ENCODE peak calls at places on chromosomes 12 and 14, in six cellular contexts. Q is HCT116, S is H1, G is K562, Y is HepG2, K is GM12878. D is an unnamed sample.

GRCh38 chr14:36449903-36450302 is 70.1 kb downstream of the NKX2-1 start:
- DNase-seq in Q (no peak), S (no peak), G (no peak), Y (no peak), K (no peak), D (no peak)

GRCh38 chr12:26833692-26834168 is 736 bp upstream of the ITPR2 start:
- DNase-seq in Q (no peak), S (no peak), G (peak; percentile 21), Y (no peak), K (no peak), D (peak; percentile 46)

GRCh38 chr12:79547735-79548347 is 142.9 kb downstream of the PAWR start:
- DNase-seq in Q (peak; percentile 34), S (peak; percentile 46), G (peak; percentile 11), Y (peak; percentile 91), K (peak; percentile 9), D (peak; percentile 95)

GRCh38 chr14:88572117-88572516 is 9.3 kb downstream of the ZC3H14 start:
- DNase-seq in Q (no peak), S (no peak), G (no peak), Y (no peak), K (no peak), D (no peak)

GRCh38 chr12:26863515-26863914 is 30.5 kb upstream of the ITPR2 start:
- DNase-seq in Q (peak; percentile 23), S (no peak), G (no peak), Y (no peak), K (no peak), D (peak; percentile 40)

GRCh38 chr14:31057701-31058364 is 31.7 kb upstream of the STRN3 start:
- DNase-seq in Q (no peak), S (no peak), G (no peak), Y (no peak), K (no peak), D (no peak)

GRCh38 chr12:109818900-109819500 is 14.2 kb downstream of the TRPV4 start:
- DNase-seq in Q (no peak), S (no peak), G (no peak), Y (peak; percentile 37), K (no peak), D (no peak)

GRCh38 chr14:105205718-105206208 is 24.7 kb upstream of the NUDT14 start:
- DNase-seq in Q (no peak), S (no peak), G (no peak), Y (no peak), K (no peak), D (no peak)

GRCh38 chr14:75283884-75284563 is 5.4 kb downstream of the FOS start:
- DNase-seq in Q (no peak), S (no peak), G (peak; percentile 22), Y (peak; percentile 44), K (no peak), D (no peak)

GRCh38 chr12:28189774-28190320 is 409 bp upstream of the CCDC91 start:
- DNase-seq in Q (no peak), S (no peak), G (no peak), Y (no peak), K (no peak), D (no peak)

GRCh38 chr12:51886021-51886710 is 1.7 kb upstream of the ANKRD33 start:
- DNase-seq in Q (no peak), S (no peak), G (no peak), Y (peak; percentile 56), K (no peak), D (peak; percentile 98)

GRCh38 chr14:69695664-69696527 is 71.0 kb upstream of the SRSF5 start:
- DNase-seq in Q (no peak), S (no peak), G (no peak), Y (no peak), K (no peak), D (peak; percentile 79)

GRCh38 chr14:92503756-92504491 is 9.7 kb upstream of the RIN3 start:
- DNase-seq in Q (peak; percentile 88), S (no peak), G (no peak), Y (peak; percentile 94), K (no peak), D (peak; percentile 16)

GRCh38 chr12:2877959-2878732 is 1.1 kb downstream of the RHNO1 start:
- DNase-seq in Q (no peak), S (no peak), G (no peak), Y (no peak), K (no peak), D (peak; percentile 42)

GRCh38 chr14:64279719-64280668 is 14.2 kb downstream of the ESR2 start:
- DNase-seq in Q (no peak), S (no peak), G (peak; percentile 14), Y (no peak), K (no peak), D (peak; percentile 92)

GRCh38 chr12:78232756-78233155 is 402.1 kb downstream of the NAV3 start:
- DNase-seq in Q (no peak), S (no peak), G (no peak), Y (no peak), K (no peak), D (no peak)

GRCh38 chr14:49972199-49972671 is 79.4 kb downstream of the ARF6 start:
- DNase-seq in Q (no peak), S (no peak), G (no peak), Y (no peak), K (no peak), D (peak; percentile 90)

GRCh38 chr12:110581951-110582285 is 1.2 kb downstream of the PPTC7 start:
- DNase-seq in Q (no peak), S (no peak), G (no peak), Y (no peak), K (no peak), D (no peak)

GRCh38 chr14:64680013-64680674 is 24.1 kb upstream of the PLEKHG3 start:
- DNase-seq in Q (no peak), S (no peak), G (no peak), Y (no peak), K (no peak), D (no peak)

GRCh38 chr12:40192704-40193255 is 32.0 kb upstream of the LRRK2 start:
- DNase-seq in Q (no peak), S (no peak), G (no peak), Y (no peak), K (peak; percentile 86), D (peak; percentile 38)

GRCh38 chr12:86801439-86801838 is 545.2 kb upstream of the MGAT4C start:
- DNase-seq in Q (peak; percentile 18), S (no peak), G (no peak), Y (no peak), K (no peak), D (no peak)

GRCh38 chr12:30427555-30427954 is 268.1 kb downstream of the IPO8 start:
- DNase-seq in Q (no peak), S (no peak), G (no peak), Y (no peak), K (no peak), D (no peak)

GRCh38 chr12:89084751-89085150 is 267.6 kb downstream of the DUSP6 start:
- DNase-seq in Q (no peak), S (no peak), G (no peak), Y (no peak), K (no peak), D (peak; percentile 56)

GRCh38 chr12:89977356-89978185 is 268.9 kb upstream of the ATP2B1 start:
- DNase-seq in Q (no peak), S (no peak), G (no peak), Y (no peak), K (no peak), D (no peak)

GRCh38 chr14:64303471-64303917 is 9.3 kb upstream of the ESR2 start:
- DNase-seq in Q (peak; percentile 74), S (peak; percentile 36), G (peak; percentile 45), Y (peak; percentile 63), K (peak; percentile 28), D (peak; percentile 71)

DNA sequence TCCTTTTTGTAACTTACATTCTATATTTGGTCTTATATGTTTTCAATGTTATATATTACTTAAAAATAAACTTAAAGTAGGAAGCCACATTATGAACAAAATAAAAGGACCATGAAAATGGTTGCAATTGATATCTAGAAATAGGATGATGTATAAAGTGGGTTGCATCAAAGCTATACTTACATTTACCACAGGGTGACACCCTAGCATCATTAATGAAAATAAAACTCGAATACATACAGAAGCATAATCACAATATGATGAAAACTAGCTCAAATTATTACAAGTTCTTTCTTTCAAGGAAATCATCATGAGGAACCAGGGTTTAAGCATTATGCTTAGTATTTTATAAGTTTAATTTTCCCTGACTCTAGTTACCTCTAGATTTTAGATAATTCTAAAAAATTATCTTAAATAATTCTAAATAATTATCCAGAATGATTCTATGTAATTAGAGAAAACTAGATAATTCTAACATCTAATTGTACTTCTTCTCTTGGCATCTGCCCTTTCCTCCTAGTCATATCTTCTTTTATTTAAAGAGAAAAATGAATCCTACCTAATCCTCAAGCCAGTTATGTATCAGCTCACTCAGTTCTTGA is 31.2 kb downstream of the TAS2R7 start:
- DNase-seq in Q (peak; percentile 26), S (no peak), G (peak; percentile 5), Y (peak; percentile 24), K (no peak), D (peak; percentile 69)
- H3K27me3 ChIP-seq in Q (peaks cover 29% of the 10 kb centered on the region), S (no peaks in the 10 kb centered on the region), G (no peaks in the 10 kb centered on the region), Y (no peaks in the 10 kb centered on the region), K (no peaks in the 10 kb centered on the region), D (peaks cover 49% of the 10 kb centered on the region)

DNA sequence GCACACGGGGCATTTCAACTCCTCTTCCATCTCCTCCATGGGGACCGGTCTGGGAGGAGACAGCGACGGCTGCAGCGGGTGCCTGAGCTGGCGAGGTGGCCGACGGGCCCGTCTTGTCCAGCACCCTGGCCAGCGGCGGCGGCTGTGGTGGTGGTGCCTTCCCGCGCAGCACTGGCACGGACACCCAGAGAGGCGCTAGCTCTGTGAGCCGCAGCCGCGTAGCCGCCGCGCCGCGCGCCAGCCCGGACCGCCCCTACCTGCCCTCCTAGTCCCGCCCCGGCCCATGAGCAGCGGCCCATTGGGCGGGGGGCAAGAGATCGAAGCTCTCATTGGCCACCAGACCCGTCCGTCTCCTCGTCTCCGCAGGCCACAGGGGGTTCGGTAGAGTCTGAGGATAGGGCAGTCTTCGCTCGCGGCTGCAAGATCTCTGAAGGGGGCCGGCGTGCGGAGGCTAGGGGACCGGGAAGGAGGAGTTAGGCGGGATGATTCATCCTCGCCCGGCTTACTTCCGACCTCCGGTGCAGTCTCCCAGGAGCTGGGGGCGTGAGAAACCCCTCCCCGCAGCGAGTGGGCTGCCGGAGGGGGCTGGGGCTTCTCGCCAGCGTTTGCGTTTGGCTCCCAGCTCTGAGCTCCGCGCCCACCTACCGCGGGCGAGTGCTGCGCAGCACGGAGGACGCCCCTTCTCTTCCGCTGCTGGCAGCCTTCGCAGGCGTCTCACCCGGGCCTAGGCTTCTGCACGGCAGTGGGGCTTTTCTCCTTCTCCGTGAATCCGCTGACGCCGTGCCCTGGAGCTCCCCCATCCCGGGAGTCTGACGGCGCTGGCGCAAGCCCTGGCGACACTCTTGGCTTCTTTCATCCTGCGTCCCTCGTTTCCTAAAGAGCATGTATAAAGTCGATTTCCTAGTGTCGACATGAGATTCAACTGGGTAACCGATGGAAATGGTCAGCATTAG is at the start of gene TRIM9:
- DNase-seq in Q (peak; percentile 95), S (peak; percentile 98), G (peak; percentile 13), Y (peak; percentile 81), K (peak; percentile 64), D (peak; percentile 89)
- TF ChIP-seq POLR2A in Q (no peak), S (peak; percentile 15), G (no peak), Y (no peak), K (no peak), D (no peak)

GRCh38 chr14:38357557-38357956 is 101.7 kb upstream of the CLEC14A start:
- DNase-seq in Q (no peak), S (no peak), G (no peak), Y (no peak), K (no peak), D (peak; percentile 97)
- TF ChIP-seq MAX in Q (no peak), S (no peak), G (no peak), Y (no peak), K (no peak), D (no peak)

DNA sequence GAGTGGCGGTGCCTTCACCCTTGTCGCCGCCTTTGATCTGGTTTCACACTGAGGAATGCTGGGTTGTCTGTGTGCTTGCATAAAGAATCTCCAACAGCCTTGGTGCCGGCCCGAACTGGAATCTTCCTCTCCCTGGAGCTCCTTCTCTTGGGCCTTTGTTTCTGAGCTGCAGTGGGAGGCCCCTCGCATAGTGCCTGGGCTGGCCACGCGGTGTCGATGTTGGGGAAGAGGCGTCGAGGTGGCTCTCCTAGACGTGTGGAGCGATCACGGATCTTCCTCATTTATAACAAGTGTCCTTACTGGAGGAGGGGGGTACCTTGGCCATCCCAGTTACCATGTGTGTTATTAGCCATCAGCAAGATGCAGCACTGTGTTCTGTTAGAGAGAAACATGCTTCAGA is 60.6 kb downstream of the ADGRD1 start:
- DNase-seq in Q (no peak), S (no peak), G (no peak), Y (no peak), K (no peak), D (no peak)
- H3K27me3 ChIP-seq in Q (no peaks in the 10 kb centered on the region), S (no peaks in the 10 kb centered on the region), G (no peaks in the 10 kb centered on the region), Y (no peaks in the 10 kb centered on the region), K (no peaks in the 10 kb centered on the region), D (no peaks in the 10 kb centered on the region)